ENCODE peak calls at places on chromosomes 13 and 19, in five cellular contexts. One of them, this sample, is unnamed.

GRCh38 chr13:26914624-26915023 is 154.0 kb upstream of the GPR12 start:
- DNase-seq in left ventricle myocardium inferior: no peak
- DNase-seq in skeletal muscle cell: no peak
- DNase-seq in astrocyte of the spinal cord: peak
- DNase-seq in choroid plexus epithelial cell: peak
- DNase-seq in this sample: no peak

GRCh38 chr13:50071399-50071798 is 56.2 kb downstream of the KCNRG start:
- DNase-seq in astrocyte of the spinal cord: peak
- DNase-seq in choroid plexus epithelial cell: no peak
- DNase-seq in skeletal muscle cell: no peak
- DNase-seq in left ventricle myocardium inferior: no peak
- DNase-seq in this sample: no peak

GRCh38 chr13:23344923-23345322 is 88.6 kb downstream of the SACS start:
- DNase-seq in astrocyte of the spinal cord: no peak
- DNase-seq in choroid plexus epithelial cell: no peak
- DNase-seq in left ventricle myocardium inferior: no peak
- DNase-seq in skeletal muscle cell: no peak
- DNase-seq in this sample: no peak

GRCh38 chr13:74077847-74078246 is 56.4 kb downstream of the KLF12 start:
- DNase-seq in skeletal muscle cell: no peak
- DNase-seq in left ventricle myocardium inferior: no peak
- DNase-seq in choroid plexus epithelial cell: peak
- DNase-seq in astrocyte of the spinal cord: peak
- DNase-seq in this sample: peak

GRCh38 chr13:23518231-23518630 is 52.0 kb upstream of the TNFRSF19 start:
- DNase-seq in choroid plexus epithelial cell: no peak
- DNase-seq in astrocyte of the spinal cord: no peak
- DNase-seq in skeletal muscle cell: no peak
- DNase-seq in left ventricle myocardium inferior: no peak
- DNase-seq in this sample: no peak

GRCh38 chr13:95301135-95301946 is at the start of gene ABCC4:
- DNase-seq in astrocyte of the spinal cord: peak
- DNase-seq in choroid plexus epithelial cell: peak
- DNase-seq in left ventricle myocardium inferior: peak
- DNase-seq in skeletal muscle cell: peak
- DNase-seq in this sample: peak

GRCh38 chr13:92197669-92198068 is 799.2 kb downstream of the GPC5 start:
- DNase-seq in left ventricle myocardium inferior: no peak
- DNase-seq in astrocyte of the spinal cord: peak
- DNase-seq in skeletal muscle cell: no peak
- DNase-seq in choroid plexus epithelial cell: no peak
- DNase-seq in this sample: peak

GRCh38 chr13:109592776-109593175 is 193.6 kb downstream of the IRS2 start:
- DNase-seq in astrocyte of the spinal cord: no peak
- DNase-seq in left ventricle myocardium inferior: no peak
- DNase-seq in skeletal muscle cell: no peak
- DNase-seq in choroid plexus epithelial cell: no peak
- DNase-seq in this sample: no peak

GRCh38 chr19:45079063-45079910 is at the start of gene GEMIN7:
- DNase-seq in left ventricle myocardium inferior: peak
- DNase-seq in choroid plexus epithelial cell: peak
- DNase-seq in astrocyte of the spinal cord: peak
- DNase-seq in skeletal muscle cell: no peak
- DNase-seq in this sample: peak

GRCh38 chr19:15557223-15557622 is 48.9 kb downstream of the CYP4F22 start:
- DNase-seq in left ventricle myocardium inferior: no peak
- DNase-seq in choroid plexus epithelial cell: no peak
- DNase-seq in skeletal muscle cell: no peak
- DNase-seq in astrocyte of the spinal cord: no peak
- DNase-seq in this sample: no peak

GRCh38 chr13:27919299-27919933 is 384 bp upstream of the PDX1 start:
- DNase-seq in choroid plexus epithelial cell: no peak
- DNase-seq in left ventricle myocardium inferior: no peak
- DNase-seq in skeletal muscle cell: no peak
- DNase-seq in astrocyte of the spinal cord: peak
- DNase-seq in this sample: no peak

GRCh38 chr19:17210296-17210695 is 4.9 kb upstream of the USE1 start:
- DNase-seq in skeletal muscle cell: no peak
- DNase-seq in left ventricle myocardium inferior: no peak
- DNase-seq in astrocyte of the spinal cord: no peak
- DNase-seq in choroid plexus epithelial cell: no peak
- DNase-seq in this sample: no peak

GRCh38 chr19:49793561-49793840 is 19.6 kb downstream of the FUZ start:
- DNase-seq in astrocyte of the spinal cord: no peak
- DNase-seq in choroid plexus epithelial cell: no peak
- DNase-seq in skeletal muscle cell: no peak
- DNase-seq in left ventricle myocardium inferior: no peak
- DNase-seq in this sample: no peak

GRCh38 chr13:63481334-63481733 is 2065.7 kb upstream of the PCDH20 start:
- DNase-seq in choroid plexus epithelial cell: peak
- DNase-seq in skeletal muscle cell: peak
- DNase-seq in astrocyte of the spinal cord: peak
- DNase-seq in left ventricle myocardium inferior: no peak
- DNase-seq in this sample: peak

GRCh38 chr13:44873486-44873885 is 115.8 kb downstream of the NUFIP1 start:
- DNase-seq in left ventricle myocardium inferior: no peak
- DNase-seq in skeletal muscle cell: no peak
- DNase-seq in choroid plexus epithelial cell: peak
- DNase-seq in astrocyte of the spinal cord: no peak
- DNase-seq in this sample: no peak

GRCh38 chr13:110201114-110201513 is 105.8 kb downstream of the COL4A1 start:
- DNase-seq in left ventricle myocardium inferior: no peak
- DNase-seq in skeletal muscle cell: no peak
- DNase-seq in astrocyte of the spinal cord: no peak
- DNase-seq in choroid plexus epithelial cell: no peak
- DNase-seq in this sample: no peak

GRCh38 chr19:8208119-8208709 is 956 bp upstream of the CERS4 start:
- DNase-seq in astrocyte of the spinal cord: no peak
- DNase-seq in left ventricle myocardium inferior: peak
- DNase-seq in choroid plexus epithelial cell: peak
- DNase-seq in skeletal muscle cell: no peak
- DNase-seq in this sample: no peak

GRCh38 chr19:43748205-43748594 is 6.6 kb downstream of the SMG9 start:
- DNase-seq in left ventricle myocardium inferior: no peak
- DNase-seq in skeletal muscle cell: no peak
- DNase-seq in astrocyte of the spinal cord: no peak
- DNase-seq in choroid plexus epithelial cell: no peak
- DNase-seq in this sample: no peak

GRCh38 chr13:75345191-75345590 is 136.8 kb downstream of the TBC1D4 start:
- DNase-seq in skeletal muscle cell: peak
- DNase-seq in astrocyte of the spinal cord: peak
- DNase-seq in choroid plexus epithelial cell: peak
- DNase-seq in left ventricle myocardium inferior: no peak
- DNase-seq in this sample: peak

GRCh38 chr13:51822106-51822840 is 18.3 kb upstream of the DHRS12 start:
- DNase-seq in left ventricle myocardium inferior: no peak
- DNase-seq in choroid plexus epithelial cell: no peak
- DNase-seq in skeletal muscle cell: no peak
- DNase-seq in astrocyte of the spinal cord: no peak
- DNase-seq in this sample: no peak

GRCh38 chr13:72983085-72983768 is 75.6 kb upstream of the KLF5 start:
- DNase-seq in astrocyte of the spinal cord: peak
- DNase-seq in skeletal muscle cell: peak
- DNase-seq in choroid plexus epithelial cell: peak
- DNase-seq in left ventricle myocardium inferior: no peak
- DNase-seq in this sample: peak

GRCh38 chr19:58577581-58578429 is 4.7 kb upstream of the MZF1 start:
- DNase-seq in astrocyte of the spinal cord: no peak
- DNase-seq in left ventricle myocardium inferior: peak
- DNase-seq in choroid plexus epithelial cell: no peak
- DNase-seq in skeletal muscle cell: no peak
- DNase-seq in this sample: no peak

GRCh38 chr13:86846501-86846900 is 824.7 kb upstream of the SLITRK5 start:
- DNase-seq in skeletal muscle cell: peak
- DNase-seq in left ventricle myocardium inferior: no peak
- DNase-seq in choroid plexus epithelial cell: peak
- DNase-seq in astrocyte of the spinal cord: peak
- DNase-seq in this sample: no peak

GRCh38 chr13:27919934-27920676 is at the start of gene PDX1:
- DNase-seq in skeletal muscle cell: no peak
- DNase-seq in left ventricle myocardium inferior: peak
- DNase-seq in choroid plexus epithelial cell: no peak
- DNase-seq in astrocyte of the spinal cord: no peak
- DNase-seq in this sample: no peak

GRCh38 chr13:25267715-25268114 is 19.6 kb downstream of the MTMR6 start:
- DNase-seq in skeletal muscle cell: no peak
- DNase-seq in left ventricle myocardium inferior: no peak
- DNase-seq in astrocyte of the spinal cord: no peak
- DNase-seq in choroid plexus epithelial cell: peak
- DNase-seq in this sample: peak

GRCh38 chr19:41707502-41707812 is 969 bp upstream of the CEACAM5 start:
- DNase-seq in choroid plexus epithelial cell: no peak
- DNase-seq in left ventricle myocardium inferior: no peak
- DNase-seq in astrocyte of the spinal cord: no peak
- DNase-seq in skeletal muscle cell: no peak
- DNase-seq in this sample: no peak

GRCh38 chr13:25743426-25743825 is 308.4 kb downstream of the SHISA2 start:
- DNase-seq in astrocyte of the spinal cord: no peak
- DNase-seq in left ventricle myocardium inferior: no peak
- DNase-seq in choroid plexus epithelial cell: no peak
- DNase-seq in skeletal muscle cell: no peak
- DNase-seq in this sample: no peak

GRCh38 chr13:113628291-113629270 is 29.4 kb downstream of the ATP4B start:
- DNase-seq in astrocyte of the spinal cord: no peak
- DNase-seq in left ventricle myocardium inferior: peak
- DNase-seq in choroid plexus epithelial cell: no peak
- DNase-seq in skeletal muscle cell: no peak
- DNase-seq in this sample: no peak

GRCh38 chr13:90899411-90899810 is 448.1 kb upstream of the MIR17HG start:
- DNase-seq in choroid plexus epithelial cell: no peak
- DNase-seq in astrocyte of the spinal cord: no peak
- DNase-seq in left ventricle myocardium inferior: no peak
- DNase-seq in skeletal muscle cell: no peak
- DNase-seq in this sample: no peak

GRCh38 chr19:14325863-14326262 is 55.4 kb upstream of the ADGRE5 start:
- DNase-seq in choroid plexus epithelial cell: no peak
- DNase-seq in astrocyte of the spinal cord: no peak
- DNase-seq in skeletal muscle cell: no peak
- DNase-seq in left ventricle myocardium inferior: no peak
- DNase-seq in this sample: no peak

GRCh38 chr13:111203742-111204386 is 88.8 kb downstream of the ARHGEF7 start:
- DNase-seq in astrocyte of the spinal cord: no peak
- DNase-seq in choroid plexus epithelial cell: no peak
- DNase-seq in skeletal muscle cell: no peak
- DNase-seq in left ventricle myocardium inferior: no peak
- DNase-seq in this sample: no peak
- H3K4me3 ChIP-seq in astrocyte of the spinal cord: peak
- H3K4me3 ChIP-seq in choroid plexus epithelial cell: peak
- H3K4me3 ChIP-seq in skeletal muscle cell: peak
- H3K4me3 ChIP-seq in left ventricle myocardium inferior: peak
- H3K4me3 ChIP-seq in this sample: peak

GRCh38 chr19:22607653-22608430 is 26.3 kb upstream of the ZNF492 start:
- DNase-seq in skeletal muscle cell: no peak
- DNase-seq in left ventricle myocardium inferior: no peak
- DNase-seq in choroid plexus epithelial cell: no peak
- DNase-seq in astrocyte of the spinal cord: no peak
- DNase-seq in this sample: no peak

GRCh38 chr19:22608441-22608840 is 25.7 kb upstream of the ZNF492 start:
- DNase-seq in astrocyte of the spinal cord: no peak
- DNase-seq in left ventricle myocardium inferior: no peak
- DNase-seq in skeletal muscle cell: no peak
- DNase-seq in choroid plexus epithelial cell: no peak
- DNase-seq in this sample: no peak

GRCh38 chr19:22612316-22612715 is 21.8 kb upstream of the ZNF492 start:
- DNase-seq in astrocyte of the spinal cord: no peak
- DNase-seq in left ventricle myocardium inferior: no peak
- DNase-seq in choroid plexus epithelial cell: no peak
- DNase-seq in skeletal muscle cell: no peak
- DNase-seq in this sample: no peak

GRCh38 chr19:22609630-22610029 is 24.5 kb upstream of the ZNF492 start:
- DNase-seq in left ventricle myocardium inferior: no peak
- DNase-seq in choroid plexus epithelial cell: no peak
- DNase-seq in astrocyte of the spinal cord: no peak
- DNase-seq in skeletal muscle cell: no peak
- DNase-seq in this sample: no peak

DNA sequence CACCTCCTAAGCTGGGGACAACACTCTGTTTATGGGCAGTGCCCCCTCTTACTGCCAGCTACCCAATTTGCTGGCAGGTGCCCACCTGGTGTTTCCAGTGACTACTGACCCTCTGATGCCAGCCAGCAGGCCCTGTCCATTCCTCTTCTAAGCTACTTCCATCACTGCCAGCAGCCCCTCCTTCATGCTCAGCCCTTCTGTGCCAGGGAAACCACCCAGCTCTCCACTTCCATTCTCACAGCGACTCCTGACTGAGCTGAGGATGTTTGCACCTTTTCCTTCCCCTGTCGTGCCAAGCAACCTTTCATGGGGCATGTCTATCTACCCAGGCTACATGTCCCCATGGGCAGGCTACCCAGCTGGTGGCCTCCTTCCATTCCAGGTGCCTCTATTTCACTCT is 24.0 kb upstream of the ZNF492 start:
- DNase-seq in skeletal muscle cell: no peak
- DNase-seq in left ventricle myocardium inferior: no peak
- DNase-seq in choroid plexus epithelial cell: no peak
- DNase-seq in astrocyte of the spinal cord: no peak
- DNase-seq in this sample: no peak
- H3K4me3 ChIP-seq in skeletal muscle cell: no peak
- H3K4me3 ChIP-seq in left ventricle myocardium inferior: no peak
- H3K4me3 ChIP-seq in choroid plexus epithelial cell: no peak
- H3K4me3 ChIP-seq in astrocyte of the spinal cord: no peak
- H3K4me3 ChIP-seq in this sample: no peak

GRCh38 chr19:1747285-1748114 is 5.8 kb upstream of the ONECUT3 start:
- DNase-seq in skeletal muscle cell: peak
- DNase-seq in choroid plexus epithelial cell: peak
- DNase-seq in astrocyte of the spinal cord: peak
- DNase-seq in left ventricle myocardium inferior: no peak
- DNase-seq in this sample: peak
- H3K4me3 ChIP-seq in skeletal muscle cell: no peak
- H3K4me3 ChIP-seq in choroid plexus epithelial cell: no peak
- H3K4me3 ChIP-seq in astrocyte of the spinal cord: no peak
- H3K4me3 ChIP-seq in left ventricle myocardium inferior: no peak
- H3K4me3 ChIP-seq in this sample: no peak

DNA sequence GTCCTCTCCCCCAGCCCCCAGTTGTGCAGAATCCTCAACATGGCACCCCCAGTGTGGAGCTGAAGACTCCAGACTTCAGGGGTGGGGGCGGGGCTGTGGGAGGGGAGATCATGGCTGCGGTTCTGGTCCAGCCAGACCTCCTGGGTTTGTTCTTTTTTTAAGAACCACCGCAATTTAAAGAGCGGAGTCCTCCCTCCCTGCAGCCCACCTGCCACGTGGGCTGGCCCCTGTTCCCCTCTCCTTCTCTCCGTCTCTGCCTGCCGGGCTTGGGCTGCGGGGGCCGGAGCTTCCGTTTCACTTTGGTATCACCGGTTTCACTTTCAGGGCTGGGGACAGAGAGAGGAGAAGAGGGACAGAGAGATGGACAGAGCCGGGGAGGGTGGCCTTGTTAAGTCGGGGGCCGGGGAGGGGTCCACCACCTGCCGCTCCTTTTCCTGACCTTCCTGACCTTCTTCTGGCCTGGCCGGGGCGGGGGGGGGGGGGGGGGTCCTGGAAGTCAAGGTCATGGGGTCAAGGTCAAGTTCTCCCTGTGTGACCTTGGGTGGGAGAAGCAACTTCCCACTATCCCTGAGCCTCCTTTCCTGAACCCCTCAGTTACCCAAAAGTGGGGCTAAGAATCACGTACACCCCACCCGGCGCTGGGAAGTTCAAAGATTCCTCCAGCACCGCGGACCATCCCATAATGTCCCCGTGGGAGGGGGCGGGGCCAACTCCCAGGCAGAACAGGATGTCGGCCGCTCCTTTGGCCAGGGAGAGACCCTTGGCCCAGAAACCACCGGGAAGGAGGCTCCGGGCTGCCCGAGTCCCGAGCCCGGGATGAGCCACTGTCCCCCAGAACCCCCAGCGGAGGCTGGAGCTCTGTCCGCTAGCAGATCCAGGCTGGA is 11.3 kb upstream of the ZBTB7A start:
- DNase-seq in skeletal muscle cell: no peak
- DNase-seq in left ventricle myocardium inferior: peak
- DNase-seq in astrocyte of the spinal cord: no peak
- DNase-seq in choroid plexus epithelial cell: no peak
- DNase-seq in this sample: no peak
- H3K4me3 ChIP-seq in skeletal muscle cell: peak
- H3K4me3 ChIP-seq in left ventricle myocardium inferior: peak
- H3K4me3 ChIP-seq in astrocyte of the spinal cord: peak
- H3K4me3 ChIP-seq in choroid plexus epithelial cell: peak
- H3K4me3 ChIP-seq in this sample: peak